ENCODE peak calls at places on chromosomes 6 and 20, in four cellular contexts. W, P, A and D are unnamed samples.
A peak's percentile ranks its signal among the peaks of the same experiment; 100 is the strongest.

GRCh38 chr6:144278659-144279314 is 6.3 kb upstream of the UTRN start:
- DNase-seq in P (no peak), W (no peak), A (no peak), D (peak; percentile 21)

GRCh38 chr20:13671500-13672288 is 33.0 kb upstream of the TASP1 start:
- DNase-seq in P (no peak), W (no peak), A (no peak), D (peak; percentile 82)

GRCh38 chr20:52083627-52084232 is 107.8 kb downstream of the ZFP64 start:
- DNase-seq in A (peak; percentile 59), P (peak; percentile 22), W (peak; percentile 19), D (peak; percentile 80)

GRCh38 chr20:24996449-24997195 is 4.1 kb upstream of the APMAP start:
- DNase-seq in P (no peak), A (no peak), W (no peak), D (no peak)

GRCh38 chr6:11283629-11284028 is 51.2 kb upstream of the NEDD9 start:
- DNase-seq in W (no peak), P (no peak), A (no peak), D (no peak)

GRCh38 chr6:79798841-79799240 is 148.5 kb downstream of the ELOVL4 start:
- DNase-seq in W (no peak), P (no peak), A (no peak), D (no peak)

GRCh38 chr6:129146836-129147366 is 264.0 kb downstream of the LAMA2 start:
- DNase-seq in W (no peak), A (no peak), P (no peak), D (no peak)

GRCh38 chr20:32497589-32498224 is 87.4 kb downstream of the NOL4L start:
- DNase-seq in W (no peak), P (no peak), A (no peak), D (no peak)

GRCh38 chr6:145214570-145214969 is 520.8 kb downstream of the EPM2A start:
- DNase-seq in A (no peak), W (no peak), P (no peak), D (peak; percentile 9)

GRCh38 chr6:121865811-121866210 is 430.4 kb downstream of the GJA1 start:
- DNase-seq in P (no peak), A (no peak), W (no peak), D (no peak)

GRCh38 chr6:33566182-33567084 is 13.6 kb downstream of the BAK1 start:
- DNase-seq in W (no peak), A (no peak), P (no peak), D (no peak)

GRCh38 chr6:170082067-170082466 is 208.8 kb downstream of the DLL1 start:
- DNase-seq in P (no peak), W (no peak), A (peak; percentile 21), D (no peak)

GRCh38 chr6:151044465-151045441 is 179.3 kb downstream of the MTHFD1L start:
- DNase-seq in W (no peak), P (no peak), A (peak; percentile 93), D (no peak)

GRCh38 chr20:30484009-30484748 is 773.3 kb upstream of the DEFB115 start:
- DNase-seq in W (no peak), P (no peak), A (no peak), D (peak; percentile 1)

GRCh38 chr6:109424946-109425345 is 15.5 kb downstream of the PPIL6 start:
- DNase-seq in P (no peak), W (no peak), A (no peak), D (no peak)

GRCh38 chr6:87078983-87079616 is 15.8 kb downstream of the CGA start:
- DNase-seq in P (peak; percentile 36), W (peak; percentile 49), A (peak; percentile 63), D (peak; percentile 85)

GRCh38 chr6:13992417-13993055 is 67.8 kb downstream of the RNF182 start:
- DNase-seq in A (no peak), P (no peak), W (no peak), D (peak; percentile 62)